ENCODE peak calls at places on chromosomes 11 and 22, in five cellular contexts. One of them, this sample, is unnamed.

GRCh38 chr11:96307748-96308133 is 35.3 kb downstream of the MAML2 start:
- DNase-seq in ovary: no peak
- DNase-seq in tibial artery: no peak
- DNase-seq in PC-3: peak; percentile 98
- DNase-seq in heart left ventricle: no peak
- DNase-seq in this sample: no peak

GRCh38 chr11:65491614-65492386 is 7.0 kb upstream of the MALAT1 start:
- DNase-seq in tibial artery: peak; percentile 96
- DNase-seq in heart left ventricle: peak; percentile 93
- DNase-seq in PC-3: peak; percentile 94
- DNase-seq in ovary: peak; percentile 63
- DNase-seq in this sample: peak; percentile 81

GRCh38 chr11:10502065-10502680 is 38.8 kb downstream of the RNF141 start:
- DNase-seq in PC-3: no peak
- DNase-seq in heart left ventricle: no peak
- DNase-seq in tibial artery: no peak
- DNase-seq in ovary: no peak
- DNase-seq in this sample: no peak

GRCh38 chr11:72831521-72832300 is 17.5 kb downstream of the ATG16L2 start:
- DNase-seq in PC-3: peak; percentile 76
- DNase-seq in tibial artery: peak; percentile 94
- DNase-seq in heart left ventricle: peak; percentile 88
- DNase-seq in ovary: peak; percentile 78
- DNase-seq in this sample: peak; percentile 87

GRCh38 chr22:33873186-33873585 is 47.1 kb downstream of the LARGE1 start:
- DNase-seq in heart left ventricle: peak; percentile 84
- DNase-seq in ovary: peak; percentile 22
- DNase-seq in PC-3: no peak
- DNase-seq in tibial artery: peak; percentile 72
- DNase-seq in this sample: peak; percentile 72

GRCh38 chr22:45096256-45096907 is 67.3 kb upstream of the NUP50 start:
- DNase-seq in PC-3: peak; percentile 72
- DNase-seq in heart left ventricle: peak; percentile 42
- DNase-seq in ovary: peak; percentile 23
- DNase-seq in tibial artery: no peak
- DNase-seq in this sample: peak; percentile 40

GRCh38 chr11:11313426-11313825 is 39.6 kb downstream of the CSNK2A3 start:
- DNase-seq in heart left ventricle: no peak
- DNase-seq in PC-3: peak; percentile 73
- DNase-seq in tibial artery: no peak
- DNase-seq in ovary: no peak
- DNase-seq in this sample: no peak

GRCh38 chr11:32635819-32636218 is 52.2 kb downstream of the EIF3M start:
- DNase-seq in tibial artery: no peak
- DNase-seq in ovary: no peak
- DNase-seq in heart left ventricle: no peak
- DNase-seq in PC-3: no peak
- DNase-seq in this sample: no peak

GRCh38 chr11:87421422-87421821 is 383.7 kb downstream of the TMEM135 start:
- DNase-seq in PC-3: peak; percentile 97
- DNase-seq in tibial artery: no peak
- DNase-seq in heart left ventricle: no peak
- DNase-seq in ovary: no peak
- DNase-seq in this sample: peak; percentile 67

GRCh38 chr22:49190816-49191505 is 636.7 kb downstream of the BRD1 start:
- DNase-seq in ovary: no peak
- DNase-seq in PC-3: no peak
- DNase-seq in heart left ventricle: no peak
- DNase-seq in tibial artery: no peak
- DNase-seq in this sample: no peak
- H3K9me3 ChIP-seq in ovary: no peaks in the 10 kb centered on the region
- H3K9me3 ChIP-seq in PC-3: no peaks in the 10 kb centered on the region
- H3K9me3 ChIP-seq in heart left ventricle: no peaks in the 10 kb centered on the region
- H3K9me3 ChIP-seq in tibial artery: no peaks in the 10 kb centered on the region
- H3K9me3 ChIP-seq in this sample: no peaks in the 10 kb centered on the region

GRCh38 chr22:22834204-22834603 is 53.4 kb upstream of the IGLL5 start:
- DNase-seq in ovary: no peak
- DNase-seq in tibial artery: no peak
- DNase-seq in heart left ventricle: no peak
- DNase-seq in PC-3: no peak
- DNase-seq in this sample: no peak
- H3K9me3 ChIP-seq in ovary: no peaks in the 10 kb centered on the region
- H3K9me3 ChIP-seq in tibial artery: peaks cover 2% of the 10 kb centered on the region
- H3K9me3 ChIP-seq in heart left ventricle: peaks cover 13% of the 10 kb centered on the region
- H3K9me3 ChIP-seq in PC-3: no peaks in the 10 kb centered on the region
- H3K9me3 ChIP-seq in this sample: no peaks in the 10 kb centered on the region

GRCh38 chr22:48842583-48842945 is 985.1 kb downstream of the BRD1 start:
- DNase-seq in heart left ventricle: no peak
- DNase-seq in ovary: no peak
- DNase-seq in tibial artery: no peak
- DNase-seq in PC-3: no peak
- DNase-seq in this sample: no peak
- H3K9me3 ChIP-seq in heart left ventricle: no peaks in the 10 kb centered on the region
- H3K9me3 ChIP-seq in ovary: no peaks in the 10 kb centered on the region
- H3K9me3 ChIP-seq in tibial artery: no peaks in the 10 kb centered on the region
- H3K9me3 ChIP-seq in PC-3: no peaks in the 10 kb centered on the region
- H3K9me3 ChIP-seq in this sample: no peaks in the 10 kb centered on the region

DNA sequence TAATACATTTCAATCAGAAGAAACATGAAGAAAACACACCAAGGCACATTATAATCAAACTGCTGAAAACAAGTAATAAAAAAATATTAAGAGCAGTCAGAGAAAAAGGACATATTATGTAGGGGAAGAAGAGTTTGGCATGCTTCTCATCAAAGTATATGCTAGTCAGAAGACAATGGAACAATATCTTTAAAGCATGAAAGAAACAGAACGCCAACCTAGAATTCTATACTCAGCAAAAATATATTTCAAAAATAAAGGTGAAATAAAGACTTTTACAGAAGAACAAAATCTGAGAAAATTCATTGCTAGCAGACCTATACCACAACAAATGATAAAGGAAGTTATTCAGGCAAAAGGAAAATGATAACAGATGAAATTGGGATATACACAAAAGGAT is 34.6 kb upstream of the ANO1 start:
- DNase-seq in PC-3: no peak
- DNase-seq in ovary: no peak
- DNase-seq in tibial artery: no peak
- DNase-seq in heart left ventricle: no peak
- DNase-seq in this sample: no peak
- H3K9me3 ChIP-seq in PC-3: peaks cover 32% of the 10 kb centered on the region
- H3K9me3 ChIP-seq in ovary: no peaks in the 10 kb centered on the region
- H3K9me3 ChIP-seq in tibial artery: no peaks in the 10 kb centered on the region
- H3K9me3 ChIP-seq in heart left ventricle: peaks cover 41% of the 10 kb centered on the region
- H3K9me3 ChIP-seq in this sample: peaks cover 3% of the 10 kb centered on the region

GRCh38 chr11:60145677-60146076 is 37.2 kb downstream of the MS4A6A start:
- DNase-seq in heart left ventricle: no peak
- DNase-seq in tibial artery: no peak
- DNase-seq in ovary: no peak
- DNase-seq in PC-3: no peak
- DNase-seq in this sample: no peak
- H3K9me3 ChIP-seq in heart left ventricle: no peaks in the 10 kb centered on the region
- H3K9me3 ChIP-seq in tibial artery: no peaks in the 10 kb centered on the region
- H3K9me3 ChIP-seq in ovary: no peaks in the 10 kb centered on the region
- H3K9me3 ChIP-seq in PC-3: no peaks in the 10 kb centered on the region
- H3K9me3 ChIP-seq in this sample: no peaks in the 10 kb centered on the region

DNA sequence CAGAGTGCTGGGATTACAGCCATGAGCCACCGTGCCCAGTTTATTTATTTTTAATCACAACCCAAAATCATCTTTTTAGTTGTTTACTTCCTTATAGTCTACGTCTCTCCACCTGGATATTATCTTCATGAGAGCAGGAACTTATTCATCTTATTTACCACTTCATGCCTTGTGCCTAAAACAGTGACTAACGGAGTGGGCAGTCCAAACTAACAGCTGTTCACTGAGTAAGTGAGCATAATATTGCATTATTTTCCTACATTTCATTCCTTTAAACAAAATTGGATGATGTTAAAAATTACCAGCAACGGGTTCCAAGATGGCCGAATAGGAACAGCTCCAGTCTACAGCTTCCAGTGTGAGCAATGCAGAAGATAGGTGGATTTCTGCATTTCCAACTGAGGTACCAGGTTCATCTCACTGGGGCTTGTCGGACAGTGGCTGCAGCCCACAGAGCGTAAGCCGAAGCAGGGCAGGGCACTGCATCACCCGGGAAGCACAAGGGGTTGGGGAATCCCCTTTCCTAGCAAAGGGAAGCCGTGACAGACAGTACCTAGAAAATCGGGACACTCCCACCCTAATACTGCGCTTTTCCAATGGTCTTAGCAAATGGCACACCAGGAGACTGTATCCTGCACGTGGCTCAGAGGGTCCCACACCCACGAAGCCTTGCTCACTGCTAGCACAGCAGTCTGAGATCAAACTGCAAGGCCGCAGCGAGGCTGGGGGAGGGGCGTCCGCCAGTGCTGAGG is 14.1 kb downstream of the TMEM123 start:
- DNase-seq in tibial artery: no peak
- DNase-seq in PC-3: no peak
- DNase-seq in heart left ventricle: no peak
- DNase-seq in ovary: no peak
- DNase-seq in this sample: no peak
- H3K9me3 ChIP-seq in tibial artery: no peaks in the 10 kb centered on the region
- H3K9me3 ChIP-seq in PC-3: peaks cover 5% of the 10 kb centered on the region
- H3K9me3 ChIP-seq in heart left ventricle: no peaks in the 10 kb centered on the region
- H3K9me3 ChIP-seq in ovary: no peaks in the 10 kb centered on the region
- H3K9me3 ChIP-seq in this sample: no peaks in the 10 kb centered on the region

GRCh38 chr22:48424661-48425060 is 1403.0 kb downstream of the BRD1 start:
- DNase-seq in ovary: no peak
- DNase-seq in heart left ventricle: no peak
- DNase-seq in PC-3: no peak
- DNase-seq in tibial artery: peak; percentile 43
- DNase-seq in this sample: no peak

GRCh38 chr22:48427731-48428211 is 1399.9 kb downstream of the BRD1 start:
- DNase-seq in tibial artery: peak; percentile 53
- DNase-seq in heart left ventricle: no peak
- DNase-seq in ovary: no peak
- DNase-seq in PC-3: no peak
- DNase-seq in this sample: no peak

GRCh38 chr22:48428556-48429371 is 1398.9 kb downstream of the BRD1 start:
- DNase-seq in ovary: no peak
- DNase-seq in PC-3: no peak
- DNase-seq in heart left ventricle: no peak
- DNase-seq in tibial artery: peak; percentile 24
- DNase-seq in this sample: no peak

GRCh38 chr22:48425091-48425506 is 1402.6 kb downstream of the BRD1 start:
- DNase-seq in PC-3: no peak
- DNase-seq in ovary: no peak
- DNase-seq in tibial artery: peak; percentile 50
- DNase-seq in heart left ventricle: no peak
- DNase-seq in this sample: no peak

GRCh38 chr22:48426466-48427380 is 1401.0 kb downstream of the BRD1 start:
- DNase-seq in PC-3: no peak
- DNase-seq in ovary: no peak
- DNase-seq in heart left ventricle: no peak
- DNase-seq in tibial artery: peak; percentile 59
- DNase-seq in this sample: no peak
- H3K9me3 ChIP-seq in PC-3: no peaks in the 10 kb centered on the region
- H3K9me3 ChIP-seq in ovary: no peaks in the 10 kb centered on the region
- H3K9me3 ChIP-seq in heart left ventricle: no peaks in the 10 kb centered on the region
- H3K9me3 ChIP-seq in tibial artery: no peaks in the 10 kb centered on the region
- H3K9me3 ChIP-seq in this sample: no peaks in the 10 kb centered on the region

GRCh38 chr22:47898946-47899345 is 1136.5 kb downstream of the TBC1D22A start:
- DNase-seq in ovary: no peak
- DNase-seq in heart left ventricle: no peak
- DNase-seq in tibial artery: no peak
- DNase-seq in PC-3: no peak
- DNase-seq in this sample: no peak

GRCh38 chr22:47901911-47902310 is 1139.5 kb downstream of the TBC1D22A start:
- DNase-seq in ovary: no peak
- DNase-seq in heart left ventricle: no peak
- DNase-seq in PC-3: no peak
- DNase-seq in tibial artery: no peak
- DNase-seq in this sample: no peak

GRCh38 chr22:47902646-47903180 is 1140.3 kb downstream of the TBC1D22A start:
- DNase-seq in tibial artery: no peak
- DNase-seq in PC-3: no peak
- DNase-seq in ovary: no peak
- DNase-seq in heart left ventricle: no peak
- DNase-seq in this sample: no peak

DNA sequence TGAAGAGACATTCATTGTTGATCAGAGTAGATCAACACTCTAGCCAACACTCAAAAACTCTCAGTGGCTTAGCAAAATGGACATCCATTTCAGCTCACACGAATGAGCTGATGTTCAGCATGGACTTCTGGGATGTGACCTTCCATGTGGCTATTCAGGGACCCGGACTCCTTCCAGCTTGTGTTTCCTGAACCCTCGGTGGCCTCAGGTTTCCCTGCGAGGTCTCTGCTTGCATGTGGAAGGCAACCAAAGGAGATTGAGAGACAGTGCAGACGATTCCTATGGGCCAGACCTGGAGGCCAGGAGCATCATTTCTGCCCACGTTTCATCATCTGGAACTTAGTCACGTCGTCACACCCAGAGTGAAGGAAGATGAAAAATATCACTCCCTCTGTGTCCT is 1137.4 kb downstream of the TBC1D22A start:
- DNase-seq in tibial artery: no peak
- DNase-seq in PC-3: no peak
- DNase-seq in heart left ventricle: no peak
- DNase-seq in ovary: no peak
- DNase-seq in this sample: no peak
- H3K9me3 ChIP-seq in tibial artery: peaks cover 4% of the 10 kb centered on the region
- H3K9me3 ChIP-seq in PC-3: no peaks in the 10 kb centered on the region
- H3K9me3 ChIP-seq in heart left ventricle: no peaks in the 10 kb centered on the region
- H3K9me3 ChIP-seq in ovary: no peaks in the 10 kb centered on the region
- H3K9me3 ChIP-seq in this sample: no peaks in the 10 kb centered on the region

DNA sequence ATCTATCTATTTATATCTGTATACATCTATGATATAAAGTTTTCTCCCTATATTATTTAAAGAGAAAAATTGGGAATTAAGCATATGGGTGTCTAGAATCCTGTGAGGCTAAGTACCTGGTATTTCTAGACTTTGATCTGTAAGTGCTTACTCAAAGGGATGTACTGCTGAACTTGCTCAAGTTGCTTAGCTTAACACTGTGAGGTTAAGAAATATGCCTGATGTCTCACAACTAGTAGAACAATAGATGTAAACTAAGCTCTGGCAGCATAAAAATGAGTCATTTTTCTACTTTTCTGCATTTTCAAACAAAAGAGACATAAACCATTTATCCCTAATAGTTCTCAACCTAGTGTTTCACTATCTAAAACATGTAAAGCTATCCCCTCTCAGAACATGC is 744.4 kb upstream of the ANO3 start:
- DNase-seq in PC-3: no peak
- DNase-seq in heart left ventricle: no peak
- DNase-seq in tibial artery: no peak
- DNase-seq in ovary: no peak
- DNase-seq in this sample: no peak
- H3K9me3 ChIP-seq in PC-3: no peaks in the 10 kb centered on the region
- H3K9me3 ChIP-seq in heart left ventricle: no peaks in the 10 kb centered on the region
- H3K9me3 ChIP-seq in tibial artery: no peaks in the 10 kb centered on the region
- H3K9me3 ChIP-seq in ovary: no peaks in the 10 kb centered on the region
- H3K9me3 ChIP-seq in this sample: peaks cover 17% of the 10 kb centered on the region

DNA sequence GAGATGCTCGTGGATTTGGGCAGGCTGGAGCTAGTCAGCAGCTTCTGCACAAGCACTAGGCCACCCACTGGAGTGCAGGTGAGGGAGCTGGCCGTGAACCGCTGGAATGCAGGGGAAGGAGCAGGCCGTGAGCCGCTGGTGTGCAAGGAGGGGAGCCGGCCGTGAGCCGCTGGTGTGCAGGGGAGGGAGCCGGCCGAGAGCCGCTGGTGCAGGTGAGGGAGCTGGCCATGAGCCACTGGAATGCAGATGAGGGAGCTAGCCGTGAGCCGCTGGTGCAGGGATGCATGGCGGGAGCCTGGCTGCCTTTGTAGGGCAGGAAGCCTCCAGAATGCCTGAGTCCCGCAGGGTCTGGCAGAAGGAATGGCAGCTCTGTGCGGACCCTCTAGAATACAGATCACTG is 4220.0 kb upstream of the OR11H1 start:
- DNase-seq in PC-3: no peak
- DNase-seq in tibial artery: no peak
- DNase-seq in heart left ventricle: no peak
- DNase-seq in ovary: no peak
- DNase-seq in this sample: no peak
- H3K9me3 ChIP-seq in PC-3: peaks cover 15% of the 10 kb centered on the region
- H3K9me3 ChIP-seq in tibial artery: no peaks in the 10 kb centered on the region
- H3K9me3 ChIP-seq in heart left ventricle: peaks cover 47% of the 10 kb centered on the region
- H3K9me3 ChIP-seq in ovary: peaks cover 7% of the 10 kb centered on the region
- H3K9me3 ChIP-seq in this sample: no peaks in the 10 kb centered on the region